ENCODE peak calls at places on chromosome X, in four cellular contexts. A is upper lobe of left lung, O is ovary, V is H1. J is an unnamed sample.

GRCh38 chrX:104343408-104344129 is 88.8 kb upstream of the ESX1 start:
- DNase-seq in O (no peak), V (peak), A (no peak), J (no peak)

GRCh38 chrX:81355436-81355835 is 153.5 kb downstream of the SH3BGRL start:
- DNase-seq in V (no peak), A (no peak), O (no peak), J (no peak)

GRCh38 chrX:88425739-88426138 is 321.3 kb upstream of the CPXCR1 start:
- DNase-seq in V (no peak), O (no peak), A (no peak), J (no peak)

GRCh38 chrX:118569676-118570075 is 74.1 kb downstream of the DOCK11 start:
- DNase-seq in V (no peak), A (no peak), O (no peak), J (no peak)

GRCh38 chrX:153509592-153509991 is 7.8 kb upstream of the ATP2B3 start:
- DNase-seq in A (no peak), O (no peak), V (no peak), J (no peak)

GRCh38 chrX:132045456-132045855 is 22.4 kb downstream of the STK26 start:
- DNase-seq in A (no peak), O (no peak), V (no peak), J (no peak)

GRCh38 chrX:148940411-148940996 is 440.1 kb downstream of the AFF2 start:
- DNase-seq in O (no peak), A (no peak), V (no peak), J (no peak)

GRCh38 chrX:12614266-12614665 is 176.9 kb upstream of the PRPS2 start:
- DNase-seq in V (no peak), O (no peak), A (no peak), J (no peak)

GRCh38 chrX:11100281-11101035 is 10.7 kb upstream of the HCCS start:
- DNase-seq in A (no peak), V (no peak), O (peak), J (peak)

GRCh38 chrX:11996810-11997209 is 141.5 kb upstream of the FRMPD4 start:
- DNase-seq in A (no peak), O (no peak), V (no peak), J (no peak)

GRCh38 chrX:38220024-38220935 is at the start of gene SRPX:
- DNase-seq in V (no peak), A (no peak), O (peak), J (peak)

GRCh38 chrX:13699183-13699826 is 10.4 kb downstream of the RAB9A start:
- DNase-seq in V (no peak), A (no peak), O (no peak), J (no peak)

GRCh38 chrX:78092296-78092695 is 11.8 kb upstream of the PGK1 start:
- DNase-seq in O (no peak), V (no peak), A (no peak), J (no peak)

GRCh38 chrX:93874554-93874953 is 200.5 kb downstream of the FAM133A start:
- DNase-seq in O (no peak), A (no peak), V (no peak), J (no peak)

GRCh38 chrX:134801267-134801666 is 143.0 kb upstream of the PLAC1 start:
- DNase-seq in A (no peak), V (no peak), O (no peak), J (no peak)

GRCh38 chrX:65644621-65645287 is 22.7 kb upstream of the MSN start:
- DNase-seq in A (peak), V (no peak), O (peak), J (peak)

GRCh38 chrX:123807825-123808416 is 51.9 kb upstream of the XIAP start:
- DNase-seq in A (no peak), O (no peak), V (no peak), J (no peak)

GRCh38 chrX:133294126-133294525 is 76.0 kb upstream of the TFDP3 start:
- DNase-seq in V (no peak), A (no peak), O (no peak), J (no peak)

GRCh38 chrX:111868726-111869638 is 7.0 kb upstream of the TRPC5OS start:
- DNase-seq in O (no peak), A (no peak), V (no peak), J (no peak)

GRCh38 chrX:79259073-79259689 is 108.0 kb downstream of the ITM2A start:
- DNase-seq in V (no peak), A (no peak), O (no peak), J (no peak)

GRCh38 chrX:123920065-123920785 is 41.3 kb upstream of the STAG2 start:
- DNase-seq in V (no peak), O (no peak), A (no peak), J (no peak)

GRCh38 chrX:39955621-39956020 is 142.1 kb downstream of the BCOR start:
- DNase-seq in A (no peak), O (no peak), V (no peak), J (no peak)

GRCh38 chrX:47608130-47608810 is 11.4 kb downstream of the SYN1 start:
- DNase-seq in O (no peak), V (no peak), A (no peak), J (no peak)

GRCh38 chrX:43474321-43474720 is 181.8 kb upstream of the MAOA start:
- DNase-seq in O (no peak), V (no peak), A (no peak), J (no peak)

GRCh38 chrX:21870494-21870893 is 14.7 kb downstream of the YY2 start:
- DNase-seq in A (no peak), V (no peak), O (no peak), J (no peak)

GRCh38 chrX:46957299-46957698 is 45.1 kb downstream of the JADE3 start:
- DNase-seq in O (no peak), V (no peak), A (no peak), J (no peak)

GRCh38 chrX:63855896-63856295 is 70.9 kb upstream of the ARHGEF9 start:
- DNase-seq in O (no peak), V (no peak), A (no peak), J (no peak)

GRCh38 chrX:34563061-34563460 is 94.0 kb downstream of the TMEM47 start:
- DNase-seq in V (no peak), O (no peak), A (no peak), J (no peak)

GRCh38 chrX:29940750-29941149 is 274.6 kb upstream of the MAGEB2 start:
- DNase-seq in V (no peak), A (no peak), O (no peak), J (no peak)

GRCh38 chrX:24260827-24261550 is 52.9 kb downstream of the SUPT20HL2 start:
- DNase-seq in O (no peak), V (no peak), A (peak), J (peak)

GRCh38 chrX:19698125-19698524 is 182.8 kb upstream of the MAP3K15 start:
- DNase-seq in O (no peak), V (no peak), A (peak), J (no peak)

GRCh38 chrX:11756354-11757318 is 1.4 kb upstream of the MSL3 start:
- DNase-seq in V (no peak), O (no peak), A (no peak), J (no peak)

GRCh38 chrX:151604931-151605330 is 41.5 kb downstream of the PASD1 start:
- DNase-seq in A (no peak), V (no peak), O (no peak), J (no peak)

GRCh38 chrX:46208225-46208854 is 336.9 kb downstream of the ZNF674 start:
- DNase-seq in O (no peak), V (no peak), A (no peak), J (no peak)

GRCh38 chrX:104795804-104796203 is 229.8 kb downstream of the IL1RAPL2 start:
- DNase-seq in O (no peak), V (no peak), A (no peak), J (no peak)

GRCh38 chrX:23503835-23504539 is 163.3 kb upstream of the PRDX4 start:
- DNase-seq in V (no peak), A (peak), O (no peak), J (peak)

GRCh38 chrX:74371823-74372222 is 49.5 kb upstream of the SLC16A2 start:
- DNase-seq in O (no peak), V (no peak), A (no peak), J (no peak)

GRCh38 chrX:151896734-151897474 is 15.8 kb upstream of the MAGEA4 start:
- DNase-seq in O (no peak), A (no peak), V (no peak), J (no peak)

GRCh38 chrX:138925330-138925729 is 213.8 kb upstream of the FGF13 start:
- DNase-seq in V (no peak), A (peak), O (no peak), J (no peak)

GRCh38 chrX:138930546-138930945 is 219.0 kb upstream of the FGF13 start:
- DNase-seq in A (no peak), V (no peak), O (no peak), J (no peak)

GRCh38 chrX:138929905-138930304 is 218.4 kb upstream of the FGF13 start:
- DNase-seq in O (no peak), V (no peak), A (no peak), J (no peak)

GRCh38 chrX:138928737-138929459 is 217.4 kb upstream of the FGF13 start:
- DNase-seq in A (no peak), O (no peak), V (no peak), J (no peak)
- H3K27ac ChIP-seq in A (no peak), O (no peak), V (no peak), J (no peak)

GRCh38 chrX:136745215-136746173 is 35.2 kb downstream of the ARHGEF6 start:
- DNase-seq in O (no peak), A (no peak), V (no peak), J (no peak)
- TF ChIP-seq EP300 in O (no peak), A (no peak), V (no peak), J (no peak)

GRCh38 chrX:154542723-154543424 is 3.8 kb downstream of the G6PD start:
- DNase-seq in A (peak), O (no peak), V (no peak), J (no peak)
- H3K27ac ChIP-seq in A (peak), O (peak), V (no peak), J (peak)

DNA sequence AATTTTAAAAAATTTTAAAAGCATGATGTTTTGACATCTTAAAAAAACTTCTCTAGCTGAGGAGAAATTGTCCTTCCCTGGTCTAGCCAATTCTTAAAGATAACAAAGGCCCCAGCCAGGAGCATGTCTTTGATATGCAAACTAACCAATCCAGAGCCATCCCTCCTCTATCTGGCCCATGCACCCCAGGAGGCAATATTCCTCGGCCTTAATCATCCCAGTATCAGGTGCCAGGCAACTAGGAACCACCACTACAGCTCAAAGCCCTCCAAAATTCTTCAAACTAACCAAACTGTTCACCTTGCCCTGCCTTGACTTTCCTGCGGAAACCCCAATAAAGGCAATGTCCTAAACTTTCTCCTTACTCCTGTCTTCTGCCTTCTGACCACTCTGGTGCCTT is 97.8 kb upstream of the USP9X start:
- DNase-seq in O (no peak), V (no peak), A (no peak), J (no peak)
- TF ChIP-seq EP300 in O (no peak), V (no peak), A (no peak), J (no peak)

DNA sequence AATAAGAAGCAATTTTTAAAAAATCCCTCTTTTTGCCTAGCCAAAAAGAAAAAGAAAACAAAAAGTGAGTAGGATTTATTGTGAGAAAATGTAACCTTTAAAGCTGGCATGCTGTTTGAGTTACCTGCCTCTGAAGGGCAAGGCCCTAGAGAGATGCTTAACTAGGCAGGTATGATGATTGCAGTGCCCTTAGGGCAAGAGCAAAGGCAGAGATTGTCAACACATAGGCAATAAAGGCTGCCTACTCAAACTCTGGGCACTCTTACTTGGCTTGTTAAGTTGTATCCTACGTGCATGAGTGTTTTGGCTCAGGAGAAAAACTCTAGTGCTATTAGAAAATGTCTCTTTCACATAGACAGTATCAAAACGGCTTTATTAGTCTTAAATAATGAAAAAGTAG is 306.0 kb downstream of the RPA4 start:
- DNase-seq in O (no peak), A (peak), V (no peak), J (no peak)
- H3K27ac ChIP-seq in O (no peak), A (no peak), V (no peak), J (no peak)

J was measured in sigmoid colon.